ENCODE peak calls at places on chromosomes 7 and 10, in six cellular contexts. W is ovary; F is GM12892; Z is T-helper 2 cell treated with Interferon-gamma antibody and Interleukin-4, amounts not matched to agents 5 μg/mL and 100 μg/mL, for 36 hours; C is MCF 10A; J is occipital lobe. B is an unnamed sample.

GRCh38 chr10:43094091-43094484 is 17.2 kb downstream of the RET start:
- DNase-seq in W (no peak), F (no peak), Z (no peak), C (no peak), J (no peak), B (peak)

GRCh38 chr10:118922972-118923371 is 106.5 kb upstream of the NANOS1 start:
- DNase-seq in W (no peak), F (no peak), Z (no peak), C (no peak), J (no peak), B (no peak)

GRCh38 chr10:34766256-34766580 is 48.9 kb downstream of the PARD3 start:
- DNase-seq in W (no peak), F (no peak), Z (no peak), C (no peak), J (no peak), B (peak)

GRCh38 chr7:135777626-135778398 is 29.2 kb upstream of the FAM180A start:
- DNase-seq in W (no peak), F (no peak), Z (no peak), C (no peak), J (no peak), B (no peak)

GRCh38 chr10:77800738-77801266 is 125.8 kb downstream of the DLG5 start:
- DNase-seq in W (no peak), F (no peak), Z (no peak), C (no peak), J (no peak), B (no peak)

GRCh38 chr7:21717323-21717722 is 174.5 kb downstream of the DNAH11 start:
- DNase-seq in W (no peak), F (no peak), Z (no peak), C (no peak), J (no peak), B (no peak)

GRCh38 chr10:60175418-60175817 is 214.3 kb downstream of the ANK3 start:
- DNase-seq in W (no peak), F (no peak), Z (no peak), C (no peak), J (no peak), B (no peak)

GRCh38 chr10:110780704-110781103 is 91.0 kb upstream of the PDCD4 start:
- DNase-seq in W (no peak), F (no peak), Z (no peak), C (no peak), J (no peak), B (peak)

GRCh38 chr10:26311383-26311940 is 94.9 kb downstream of the GAD2 start:
- DNase-seq in W (no peak), F (no peak), Z (no peak), C (no peak), J (no peak), B (no peak)

GRCh38 chr7:130874071-130874915 is 140.3 kb upstream of the KLF14 start:
- DNase-seq in W (no peak), F (no peak), Z (no peak), C (no peak), J (no peak), B (no peak)

GRCh38 chr10:74704629-74705360 is 121.6 kb upstream of the KAT6B start:
- DNase-seq in W (no peak), F (no peak), Z (no peak), C (no peak), J (no peak), B (peak)

GRCh38 chr10:77862595-77862994 is 64.0 kb downstream of the DLG5 start:
- DNase-seq in W (no peak), F (no peak), Z (no peak), C (peak), J (no peak), B (no peak)

GRCh38 chr7:81684513-81685262 is 85.2 kb downstream of the HGF start:
- DNase-seq in W (peak), F (no peak), Z (no peak), C (peak), J (peak), B (no peak)

GRCh38 chr10:84205049-84205852 is 10.9 kb downstream of the CDHR1 start:
- DNase-seq in W (no peak), F (peak), Z (peak), C (peak), J (peak), B (peak)

GRCh38 chr10:33665512-33665911 is 331.0 kb upstream of the NRP1 start:
- DNase-seq in W (no peak), F (no peak), Z (no peak), C (no peak), J (no peak), B (no peak)

GRCh38 chr7:134438946-134439345 is 20.0 kb downstream of the AKR1B1 start:
- DNase-seq in W (no peak), F (no peak), Z (no peak), C (no peak), J (no peak), B (no peak)

GRCh38 chr10:109454691-109455090 is 468.6 kb downstream of the XPNPEP1 start:
- DNase-seq in W (no peak), F (no peak), Z (no peak), C (no peak), J (no peak), B (no peak)

GRCh38 chr7:21261627-21262564 is 166.0 kb upstream of the SP4 start:
- DNase-seq in W (no peak), F (peak), Z (peak), C (peak), J (no peak), B (peak)

GRCh38 chr7:30445770-30446169 is 32.8 kb downstream of the NOD1 start:
- DNase-seq in W (peak), F (peak), Z (peak), C (no peak), J (no peak), B (no peak)

GRCh38 chr10:18501198-18501597 is 150.2 kb downstream of the NSUN6 start:
- DNase-seq in W (no peak), F (peak), Z (peak), C (peak), J (no peak), B (no peak)

GRCh38 chr7:154096-154835 is 38.1 kb upstream of the FAM20C start:
- DNase-seq in W (no peak), F (no peak), Z (no peak), C (no peak), J (no peak), B (no peak)

GRCh38 chr10:59098387-59098786 is 78.1 kb upstream of the PHYHIPL start:
- DNase-seq in W (peak), F (no peak), Z (no peak), C (peak), J (no peak), B (no peak)

GRCh38 chr7:2658941-2659340 is 27.2 kb downstream of the TTYH3 start:
- DNase-seq in W (no peak), F (no peak), Z (no peak), C (no peak), J (no peak), B (no peak)

GRCh38 chr7:148153611-148154010 is 437.0 kb upstream of the C7orf33 start:
- DNase-seq in W (peak), F (no peak), Z (no peak), C (peak), J (no peak), B (peak)

GRCh38 chr10:104080762-104081161 is 4.9 kb downstream of the COL17A1 start:
- DNase-seq in W (no peak), F (no peak), Z (no peak), C (peak), J (no peak), B (peak)

GRCh38 chr10:17454181-17454800 is at the start of gene ST8SIA6:
- DNase-seq in W (peak), F (peak), Z (peak), C (peak), J (no peak), B (peak)

B was measured in NCI-H146.